ENCODE peak calls at places on chromosomes 5 and 9, in four cellular contexts. R is right lobe of liver, J is endothelial cell of umbilical vein, B is ovary. I is an unnamed sample.

GRCh38 chr5:13865317-13865716 is 79.2 kb downstream of the DNAH5 start:
- DNase-seq in R (no peak), J (no peak), B (no peak), I (no peak)

GRCh38 chr5:143887901-143888648 is 76.1 kb downstream of the HMHB1 start:
- DNase-seq in R (no peak), J (peak; percentile 29), B (no peak), I (no peak)

GRCh38 chr9:136270173-136270710 is 24.6 kb upstream of the QSOX2 start:
- DNase-seq in R (no peak), J (no peak), B (no peak), I (no peak)

GRCh38 chr5:77852514-77853352 is 76.6 kb upstream of the TBCA start:
- DNase-seq in R (peak; percentile 77), J (peak; percentile 23), B (peak; percentile 70), I (no peak)

GRCh38 chr5:65914644-65915196 is 11.7 kb upstream of the ERBIN start:
- DNase-seq in R (no peak), J (no peak), B (no peak), I (no peak)

GRCh38 chr9:86483496-86483895 is 129.3 kb upstream of the TUT7 start:
- DNase-seq in R (no peak), J (no peak), B (no peak), I (no peak)

GRCh38 chr9:3760031-3760430 is 234.2 kb upstream of the RFX3 start:
- DNase-seq in R (no peak), J (no peak), B (no peak), I (no peak)

GRCh38 chr5:109844148-109844547 is 154.4 kb downstream of the MAN2A1 start:
- DNase-seq in R (no peak), J (no peak), B (no peak), I (no peak)

GRCh38 chr5:176360894-176361436 is 599 bp downstream of the KIAA1191 start:
- DNase-seq in R (no peak), J (peak; percentile 39), B (no peak), I (no peak)

GRCh38 chr9:113652355-113653152 is 189.0 kb downstream of the RGS3 start:
- DNase-seq in R (peak; percentile 78), J (no peak), B (no peak), I (no peak)

GRCh38 chr5:59583151-59583809 is 310.2 kb downstream of the PDE4D start:
- DNase-seq in R (no peak), J (peak; percentile 30), B (no peak), I (no peak)

GRCh38 chr5:191949-192690 is 825 bp downstream of the LRRC14B start:
- DNase-seq in R (peak; percentile 56), J (no peak), B (peak; percentile 33), I (no peak)

GRCh38 chr5:92801921-92802320 is 779.1 kb downstream of the NR2F1-AS1 start:
- DNase-seq in R (no peak), J (no peak), B (peak; percentile 21), I (no peak)

GRCh38 chr9:26856413-26857032 is 36.1 kb downstream of the CAAP1 start:
- DNase-seq in R (no peak), J (peak; percentile 21), B (no peak), I (no peak)

GRCh38 chr5:112878760-112879159 is 17.7 kb downstream of the SRP19 start:
- DNase-seq in R (no peak), J (peak; percentile 10), B (no peak), I (no peak)

GRCh38 chr9:91111876-91112275 is 249.8 kb downstream of the AUH start:
- DNase-seq in R (no peak), J (no peak), B (no peak), I (no peak)

GRCh38 chr5:138574744-138575193 is 432 bp downstream of the HSPA9 start:
- DNase-seq in R (no peak), J (no peak), B (no peak), I (no peak)

GRCh38 chr5:60586307-60586901 is 113.6 kb downstream of the DEPDC1B start:
- DNase-seq in R (no peak), J (peak; percentile 36), B (no peak), I (no peak)

GRCh38 chr9:137665226-137665625 is 46.4 kb downstream of the EHMT1 start:
- DNase-seq in R (no peak), J (no peak), B (no peak), I (no peak)

GRCh38 chr9:35470894-35471293 is 19.0 kb upstream of the RUSC2 start:
- DNase-seq in R (no peak), J (no peak), B (no peak), I (peak; percentile 39)

GRCh38 chr5:2166979-2167377 is 284.3 kb upstream of the IRX4 start:
- DNase-seq in R (peak; percentile 29), J (no peak), B (no peak), I (no peak)

GRCh38 chr5:92518318-92518913 is 1062.6 kb downstream of the NR2F1-AS1 start:
- DNase-seq in R (no peak), J (peak; percentile 50), B (no peak), I (no peak)

GRCh38 chr5:60638300-60638699 is 61.7 kb downstream of the DEPDC1B start:
- DNase-seq in R (no peak), J (no peak), B (no peak), I (no peak)

GRCh38 chr5:179273441-179274145 is 71.7 kb downstream of the ADAMTS2 start:
- DNase-seq in R (peak; percentile 27), J (no peak), B (peak; percentile 24), I (no peak)

DNA sequence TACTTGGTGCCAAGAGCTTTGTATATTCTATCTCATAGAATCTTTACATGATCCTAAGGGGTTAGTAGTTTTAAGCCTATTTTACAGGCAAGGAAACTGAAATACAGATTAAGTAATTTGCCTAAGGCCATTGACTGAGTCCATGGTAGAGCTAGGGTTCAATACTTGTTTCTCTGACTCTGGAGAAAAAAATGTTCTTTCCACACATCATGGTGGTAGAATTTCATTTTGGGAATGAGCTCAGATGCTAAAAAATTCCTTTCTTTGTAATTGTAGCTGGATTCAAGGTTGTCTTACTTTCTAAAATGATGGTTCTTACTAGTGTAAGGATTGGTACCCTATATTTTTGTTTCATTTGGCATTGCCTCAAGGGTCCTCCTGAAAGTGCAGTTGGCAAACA is 86.0 kb downstream of the ANKRD55 start:
- DNase-seq in R (no peak), J (no peak), B (no peak), I (no peak)
- TF ChIP-seq POLR2A in R (no peak), J (no peak), B (no peak), I (no peak)

GRCh38 chr9:130184983-130185382 is 12.8 kb downstream of the NCS1 start:
- DNase-seq in R (no peak), J (no peak), B (no peak), I (no peak)

GRCh38 chr9:130183133-130183762 is 11.0 kb downstream of the NCS1 start:
- DNase-seq in R (no peak), J (no peak), B (no peak), I (no peak)

GRCh38 chr9:130181645-130182044 is 9.4 kb downstream of the NCS1 start:
- DNase-seq in R (no peak), J (no peak), B (no peak), I (peak; percentile 86)

GRCh38 chr9:130180516-130180915 is 8.3 kb downstream of the NCS1 start:
- DNase-seq in R (no peak), J (no peak), B (no peak), I (no peak)

DNA sequence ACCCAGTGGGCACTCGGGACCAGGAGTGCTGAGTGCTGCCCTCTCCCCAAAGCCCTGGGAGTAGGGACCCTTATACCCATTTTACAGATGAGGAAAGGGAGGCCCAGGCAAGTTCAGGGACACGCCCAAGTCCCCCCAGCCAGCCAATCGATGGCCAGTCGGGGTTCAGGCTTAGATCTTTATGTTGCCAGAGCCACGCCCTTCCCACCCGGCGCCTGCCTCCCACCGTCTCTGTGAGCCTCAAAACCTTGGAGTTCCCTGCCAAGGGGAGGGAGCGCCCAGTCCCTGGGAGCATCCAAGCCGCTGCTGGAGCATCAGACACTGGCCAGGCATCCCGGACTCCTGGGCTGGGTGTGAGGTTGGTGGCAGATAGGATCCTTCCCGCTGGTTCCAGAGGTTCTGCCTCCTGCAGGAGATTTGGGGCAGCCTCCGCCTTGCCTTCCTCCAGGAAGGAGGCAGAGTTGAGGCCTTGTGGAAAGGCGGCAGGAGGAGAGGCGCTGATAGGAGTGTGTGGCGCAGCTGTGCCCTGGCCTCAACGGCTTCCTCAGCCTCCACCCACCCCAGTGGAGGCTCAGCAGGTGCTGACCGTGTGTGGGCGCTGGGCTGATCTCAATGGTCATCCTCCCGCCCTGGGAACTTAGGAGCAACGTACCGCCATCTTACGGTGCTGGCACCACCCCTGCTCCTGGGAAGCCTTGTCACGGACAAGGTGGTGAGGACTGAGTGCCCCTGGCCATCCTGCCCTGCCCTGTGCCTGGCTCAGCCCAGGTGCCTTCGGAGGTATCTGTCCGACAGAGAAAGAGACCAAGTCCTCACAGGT is 10.1 kb downstream of the NCS1 start:
- DNase-seq in R (no peak), J (no peak), B (no peak), I (no peak)
- TF ChIP-seq POLR2A in R (no peak), J (no peak), B (no peak), I (no peak)

GRCh38 chr5:98774192-98775046 is 956 bp downstream of the RGMB start:
- DNase-seq in R (peak; percentile 73), J (peak; percentile 78), B (peak; percentile 62), I (peak; percentile 72)
- TF ChIP-seq POLR2A in R (peak; percentile 5), J (peak; percentile 8), B (no peak), I (no peak)

DNA sequence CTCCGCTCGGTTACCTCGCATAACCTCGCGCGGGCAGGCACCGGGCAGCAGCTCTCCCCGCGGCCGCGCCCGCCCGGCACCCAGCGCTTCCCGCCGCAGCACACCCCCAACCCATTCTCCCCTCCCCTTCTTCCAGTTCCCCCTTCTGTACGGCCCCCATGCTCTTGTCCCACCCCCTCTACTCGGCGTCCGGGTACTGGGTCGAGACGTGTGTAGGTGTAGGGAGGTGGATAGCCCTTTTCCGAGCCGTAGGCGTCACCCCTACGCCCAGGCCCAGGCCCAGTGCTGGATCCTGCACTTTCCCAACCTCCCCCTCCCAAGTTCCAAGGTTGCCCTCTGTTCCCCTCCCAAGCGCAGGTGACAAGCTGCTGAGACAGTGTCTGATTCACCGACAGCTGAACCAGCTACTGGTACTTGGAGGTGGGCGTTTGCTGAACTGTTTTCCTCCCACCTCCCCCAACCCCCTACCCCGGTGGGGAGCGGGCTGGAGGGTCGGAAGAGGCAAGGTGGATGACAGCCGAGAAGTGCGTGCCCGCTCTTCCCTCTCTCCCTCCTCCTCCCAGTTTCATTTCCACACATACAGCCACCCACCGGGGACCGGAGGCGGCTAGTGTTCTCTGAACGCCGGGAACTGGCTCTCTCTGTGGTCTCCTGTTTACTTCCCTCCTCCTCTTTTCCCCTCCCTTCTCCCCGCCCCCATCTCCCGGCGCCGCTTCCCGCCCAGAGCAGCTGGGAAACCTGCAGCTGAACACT is 6.0 kb upstream of the KLF9 start:
- DNase-seq in R (peak; percentile 96), J (peak; percentile 91), B (peak; percentile 94), I (peak; percentile 94)
- TF ChIP-seq POLR2A in R (peak; percentile 81), J (peak; percentile 68), B (peak; percentile 79), I (no peak)

GRCh38 chr9:99819484-99820329 is 2.0 kb upstream of the NR4A3 start:
- DNase-seq in R (peak; percentile 95), J (peak; percentile 93), B (peak; percentile 96), I (peak; percentile 91)
- TF ChIP-seq POLR2A in R (peak; percentile 92), J (no peak), B (peak; percentile 73), I (no peak)

GRCh38 chr9:36961051-36961450 is 73.0 kb downstream of the PAX5 start:
- DNase-seq in R (no peak), J (no peak), B (no peak), I (no peak)
- TF ChIP-seq POLR2A in R (no peak), J (no peak), B (no peak), I (no peak)

DNA sequence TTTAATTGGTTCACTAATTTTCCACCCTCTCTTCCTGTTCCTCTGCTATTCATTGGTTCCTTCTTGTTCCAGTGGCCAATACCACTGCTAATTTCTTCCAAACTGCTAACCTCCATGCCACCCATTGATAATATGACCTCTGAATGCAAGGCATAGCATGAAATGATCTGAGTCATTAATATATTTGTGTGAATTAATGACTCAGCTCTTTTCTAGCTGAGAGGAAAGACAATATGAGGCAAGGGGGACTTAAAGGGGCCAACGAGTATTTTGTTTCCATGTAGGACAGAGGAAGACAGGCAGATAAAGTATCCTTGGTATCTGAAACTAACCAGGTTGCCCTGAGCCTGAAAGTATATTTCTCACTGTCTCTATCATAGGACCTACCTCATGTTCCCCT is 154.3 kb upstream of the BRINP1 start:
- DNase-seq in R (no peak), J (no peak), B (no peak), I (no peak)
- TF ChIP-seq POLR2A in R (no peak), J (no peak), B (no peak), I (no peak)